ENCODE peak calls at places on chromosomes 13 and 19, in four cellular contexts. One of them, this sample, is unnamed.

GRCh38 chr13:105804561-105805190 is 730.8 kb downstream of the EFNB2 start:
- DNase-seq in SK-N-DZ: no peak
- DNase-seq in transverse colon: no peak
- DNase-seq in Calu3: no peak
- DNase-seq in this sample: no peak

GRCh38 chr13:73056054-73056962 is 2.5 kb upstream of the KLF5 start:
- DNase-seq in SK-N-DZ: no peak
- DNase-seq in transverse colon: no peak
- DNase-seq in Calu3: no peak
- DNase-seq in this sample: no peak

GRCh38 chr13:78201411-78201810 is 282.8 kb upstream of the EDNRB start:
- DNase-seq in SK-N-DZ: no peak
- DNase-seq in transverse colon: no peak
- DNase-seq in Calu3: no peak
- DNase-seq in this sample: no peak

GRCh38 chr13:50393641-50394040 is 378.4 kb downstream of the KCNRG start:
- DNase-seq in SK-N-DZ: peak; percentile 80
- DNase-seq in transverse colon: no peak
- DNase-seq in Calu3: no peak
- DNase-seq in this sample: no peak

GRCh38 chr13:80400164-80400767 is 59.3 kb upstream of the SPRY2 start:
- DNase-seq in SK-N-DZ: no peak
- DNase-seq in transverse colon: no peak
- DNase-seq in Calu3: no peak
- DNase-seq in this sample: no peak

GRCh38 chr19:29623726-29624488 is 17.8 kb downstream of the POP4 start:
- DNase-seq in SK-N-DZ: no peak
- DNase-seq in transverse colon: peak; percentile 25
- DNase-seq in Calu3: no peak
- DNase-seq in this sample: no peak

GRCh38 chr19:55304279-55304978 is 20.6 kb downstream of the BRSK1 start:
- DNase-seq in SK-N-DZ: peak; percentile 30
- DNase-seq in transverse colon: peak; percentile 39
- DNase-seq in Calu3: peak; percentile 48
- DNase-seq in this sample: no peak

GRCh38 chr13:60679928-60680693 is 283.1 kb downstream of the TDRD3 start:
- DNase-seq in SK-N-DZ: no peak
- DNase-seq in transverse colon: no peak
- DNase-seq in Calu3: no peak
- DNase-seq in this sample: no peak

GRCh38 chr19:34578173-34578572 is 96.6 kb downstream of the WTIP start:
- DNase-seq in SK-N-DZ: no peak
- DNase-seq in transverse colon: no peak
- DNase-seq in Calu3: no peak
- DNase-seq in this sample: no peak

GRCh38 chr19:23203841-23204344 is 46.3 kb downstream of the ZNF724 start:
- DNase-seq in SK-N-DZ: no peak
- DNase-seq in transverse colon: no peak
- DNase-seq in Calu3: no peak
- DNase-seq in this sample: no peak

GRCh38 chr13:31096624-31097302 is 64.9 kb downstream of the HSPH1 start:
- DNase-seq in SK-N-DZ: no peak
- DNase-seq in transverse colon: peak; percentile 72
- DNase-seq in Calu3: peak; percentile 30
- DNase-seq in this sample: peak; percentile 61

GRCh38 chr19:17165715-17166114 is 49.4 kb upstream of the USE1 start:
- DNase-seq in SK-N-DZ: no peak
- DNase-seq in transverse colon: no peak
- DNase-seq in Calu3: no peak
- DNase-seq in this sample: no peak

GRCh38 chr19:7533281-7533819 is 2.2 kb upstream of the PNPLA6 start:
- DNase-seq in SK-N-DZ: no peak
- DNase-seq in transverse colon: peak; percentile 62
- DNase-seq in Calu3: no peak
- DNase-seq in this sample: peak; percentile 76

GRCh38 chr13:65540064-65540635 is 1690.0 kb downstream of the PCDH9 start:
- DNase-seq in SK-N-DZ: peak; percentile 35
- DNase-seq in transverse colon: no peak
- DNase-seq in Calu3: no peak
- DNase-seq in this sample: no peak

GRCh38 chr13:83883061-83883523 is 818 bp upstream of the SLITRK1 start:
- DNase-seq in SK-N-DZ: no peak
- DNase-seq in transverse colon: no peak
- DNase-seq in Calu3: no peak
- DNase-seq in this sample: no peak